ENCODE peak calls at places on chromosome 22, in eight cellular contexts. K, C, D, J, T, H, Q and N are unnamed samples.
A peak's percentile ranks its signal among the peaks of the same experiment; 100 is the strongest.

GRCh38 chr22:37920131-37920530 is 14.0 kb downstream of the MICALL1 start:
- DNase-seq in K (no peak), C (no peak), D (no peak), J (no peak), T (no peak), H (no peak), Q (no peak), N (no peak)

GRCh38 chr22:17266261-17266971 is 47.2 kb upstream of the ADA2 start:
- DNase-seq in K (no peak), C (no peak), D (no peak), J (peak; percentile 76), T (no peak), H (peak; percentile 90), Q (no peak), N (no peak)

GRCh38 chr22:49081261-49081666 is 746.4 kb downstream of the BRD1 start:
- DNase-seq in K (no peak), C (no peak), D (no peak), J (no peak), T (no peak), H (no peak), Q (no peak), N (no peak)

GRCh38 chr22:48783821-48784266 is 1043.8 kb downstream of the BRD1 start:
- DNase-seq in K (no peak), C (no peak), D (no peak), J (no peak), T (no peak), H (no peak), Q (peak; percentile 86), N (peak; percentile 72)

GRCh38 chr22:17565986-17566687 is 2.8 kb downstream of the SLC25A18 start:
- DNase-seq in K (no peak), C (no peak), D (no peak), J (no peak), T (no peak), H (no peak), Q (no peak), N (no peak)

GRCh38 chr22:29580200-29580810 is 608 bp downstream of the NIPSNAP1 start:
- DNase-seq in K (no peak), C (no peak), D (peak; percentile 62), J (peak; percentile 33), T (peak; percentile 74), H (peak; percentile 38), Q (no peak), N (no peak)

GRCh38 chr22:46560696-46561295 is 23.4 kb upstream of the CELSR1 start:
- DNase-seq in K (no peak), C (no peak), D (no peak), J (no peak), T (peak; percentile 58), H (no peak), Q (no peak), N (no peak)

GRCh38 chr22:30541979-30542810 is 4.3 kb downstream of the SEC14L6 start:
- DNase-seq in K (no peak), C (no peak), D (no peak), J (no peak), T (no peak), H (peak; percentile 82), Q (no peak), N (no peak)

GRCh38 chr22:29987143-29987542 is 93.1 kb upstream of the HORMAD2 start:
- DNase-seq in K (no peak), C (no peak), D (no peak), J (no peak), T (no peak), H (no peak), Q (no peak), N (no peak)

GRCh38 chr22:39129081-39129480 is 23.4 kb downstream of the CBX7 start:
- DNase-seq in K (no peak), C (no peak), D (no peak), J (peak; percentile 65), T (no peak), H (no peak), Q (no peak), N (no peak)

GRCh38 chr22:38697055-38697980 is 3.4 kb downstream of the JOSD1 start:
- DNase-seq in K (no peak), C (no peak), D (no peak), J (no peak), T (no peak), H (no peak), Q (no peak), N (no peak)

GRCh38 chr22:22520020-22520656 is at the start of gene ZNF280A:
- DNase-seq in K (peak; percentile 51), C (no peak), D (no peak), J (no peak), T (no peak), H (peak; percentile 38), Q (no peak), N (no peak)

GRCh38 chr22:47631571-47632102 is 869.2 kb downstream of the TBC1D22A start:
- DNase-seq in K (peak; percentile 65), C (no peak), D (peak; percentile 71), J (no peak), T (no peak), H (no peak), Q (peak; percentile 72), N (peak; percentile 74)

GRCh38 chr22:23098718-23099524 is 28.6 kb downstream of the GNAZ start:
- DNase-seq in K (no peak), C (no peak), D (no peak), J (peak; percentile 56), T (no peak), H (no peak), Q (no peak), N (no peak)

GRCh38 chr22:43851058-43851978 is 11.0 kb downstream of the SULT4A1 start:
- DNase-seq in K (no peak), C (peak; percentile 58), D (no peak), J (no peak), T (peak; percentile 44), H (no peak), Q (no peak), N (no peak)
- H3K4me1 ChIP-seq in K (peaks cover 6% of the 10 kb centered on the region), C (no peaks in the 10 kb centered on the region), D (no peaks in the 10 kb centered on the region), J (no peaks in the 10 kb centered on the region), T (peaks cover 3% of the 10 kb centered on the region), H (no peaks in the 10 kb centered on the region), Q (no peaks in the 10 kb centered on the region), N (no peaks in the 10 kb centered on the region)

DNA sequence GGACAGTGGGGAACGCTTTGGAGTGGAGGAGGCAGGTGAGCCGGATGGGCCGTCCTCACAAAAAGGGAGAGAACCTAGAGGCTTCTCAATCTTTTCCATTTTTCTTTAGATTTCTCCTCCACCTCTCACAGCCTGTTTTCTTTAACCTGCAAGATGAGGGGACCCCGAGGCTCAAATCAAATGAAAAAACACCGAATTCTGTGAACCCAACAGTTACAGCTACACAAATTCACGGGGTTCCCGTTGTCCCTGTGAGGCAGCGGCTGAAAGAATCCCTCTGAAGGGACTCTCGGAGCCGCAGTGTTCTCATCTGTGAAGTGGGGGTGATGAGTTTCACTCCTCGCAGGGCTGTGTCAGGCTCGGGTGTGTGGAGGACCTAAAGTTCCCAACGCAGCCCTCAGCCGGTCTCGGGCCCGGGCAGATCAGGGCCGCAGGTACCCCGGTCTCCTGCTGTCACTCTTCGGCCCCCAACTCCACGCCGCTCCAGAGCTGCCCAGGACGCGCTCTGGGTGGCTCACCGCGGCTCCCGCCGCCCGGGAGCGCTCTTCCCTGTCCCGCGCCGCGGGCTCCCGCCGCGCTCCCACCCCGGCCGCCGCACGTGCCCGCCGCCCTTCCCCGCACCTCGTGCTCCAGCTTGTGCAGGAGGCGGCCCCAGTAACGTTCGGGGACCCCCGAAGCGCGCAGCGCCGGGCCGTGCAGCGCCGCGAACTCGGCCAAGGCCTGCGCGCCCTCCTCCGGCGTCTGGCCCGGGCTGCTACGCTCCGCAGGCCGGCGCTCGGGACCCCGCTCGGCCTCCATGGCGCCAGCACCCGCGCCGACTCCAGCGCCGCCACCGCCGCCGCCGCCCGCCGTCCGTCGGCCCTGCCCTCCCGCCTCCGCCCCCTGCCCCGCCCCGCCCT is at the start of gene TTLL12:
- DNase-seq in K (no peak), C (no peak), D (peak; percentile 84), J (peak; percentile 56), T (peak; percentile 93), H (peak; percentile 70), Q (no peak), N (no peak)
- TF ChIP-seq POLR2AphosphoS5 in K (peak; percentile 63), C (no peak), D (no peak), J (no peak), T (no peak), H (peak; percentile 57), Q (no peak), N (no peak)

GRCh38 chr22:25388415-25388814 is 169.0 kb downstream of the CRYBB2 start:
- DNase-seq in K (no peak), C (no peak), D (no peak), J (no peak), T (peak; percentile 67), H (no peak), Q (no peak), N (no peak)
- H3K4me1 ChIP-seq in K (no peaks in the 10 kb centered on the region), C (peaks cover 11% of the 10 kb centered on the region), D (no peaks in the 10 kb centered on the region), J (peaks cover 18% of the 10 kb centered on the region), T (peaks cover 31% of the 10 kb centered on the region), H (peaks cover 40% of the 10 kb centered on the region), Q (peaks cover 50% of the 10 kb centered on the region), N (peaks cover 17% of the 10 kb centered on the region)

DNA sequence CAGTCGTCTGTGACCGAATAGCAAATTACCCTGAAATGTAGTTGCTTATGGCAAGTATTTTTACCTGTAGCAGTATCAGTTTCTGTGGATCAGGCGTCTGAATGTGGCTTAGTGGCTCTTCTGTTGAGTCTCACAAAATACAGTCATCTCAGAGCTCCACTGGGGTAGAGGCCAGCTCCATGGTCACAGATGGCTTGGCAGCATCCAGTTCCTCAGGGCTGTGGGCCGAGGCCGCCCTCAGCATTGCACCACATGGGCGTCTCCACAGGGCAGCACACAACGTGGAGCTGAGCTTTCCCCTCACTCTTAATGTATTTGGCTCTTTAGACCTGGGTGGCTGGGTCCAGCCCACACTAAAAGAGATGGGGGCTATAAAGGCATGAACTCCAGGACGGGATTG is 57.8 kb downstream of the SBF1 start:
- DNase-seq in K (no peak), C (no peak), D (no peak), J (no peak), T (no peak), H (no peak), Q (no peak), N (no peak)
- TF ChIP-seq POLR2AphosphoS5 in K (no peak), C (no peak), D (no peak), J (no peak), T (no peak), H (no peak), Q (no peak), N (no peak)